ENCODE peak calls at places on chromosome 21, in five cellular contexts. I is sigmoid colon, J is transverse colon, G is tibial nerve, E is stomach. W is an unnamed sample. For H3K4me1, the result is how much of the 10 kb centered on the place peaks cover.

GRCh38 chr21:25107708-25108107 is 499.6 kb downstream of the MRPL39 start:
- DNase-seq in E (no peak), G (no peak), I (no peak), J (no peak), W (no peak)

GRCh38 chr21:17128132-17128531 is 384.7 kb upstream of the CXADR start:
- DNase-seq in I (no peak), J (no peak), E (no peak), G (no peak), W (peak)

GRCh38 chr21:40507978-40508377 is 339.0 kb downstream of the DSCAM start:
- DNase-seq in G (no peak), J (no peak), I (no peak), E (no peak), W (no peak)

GRCh38 chr21:41207401-41208388 is 39.7 kb downstream of the BACE2 start:
- DNase-seq in I (peak), G (peak), J (peak), E (peak), W (no peak)

GRCh38 chr21:31117046-31117916 is 79.0 kb upstream of the KRTAP19-8 start:
- DNase-seq in E (no peak), I (no peak), J (no peak), G (no peak), W (no peak)

GRCh38 chr21:20997633-20998455 is at the start of gene NCAM2:
- DNase-seq in I (peak), G (peak), E (peak), J (peak), W (peak)

GRCh38 chr21:42672699-42673458 is 19.5 kb downstream of the PDE9A start:
- DNase-seq in G (no peak), I (no peak), E (no peak), J (no peak), W (no peak)

GRCh38 chr21:27806261-27806660 is 839.4 kb upstream of the ADAMTS5 start:
- DNase-seq in I (no peak), E (no peak), G (no peak), J (no peak), W (no peak)

GRCh38 chr21:18244721-18245486 is at the start of gene CHODL:
- DNase-seq in E (no peak), G (no peak), J (no peak), I (no peak), W (no peak)

GRCh38 chr21:34884346-34884929 is 164.7 kb downstream of the RUNX1 start:
- DNase-seq in J (no peak), E (no peak), I (no peak), G (no peak), W (no peak)

GRCh38 chr21:42132183-42132582 is 61.1 kb downstream of the UMODL1 start:
- DNase-seq in E (no peak), I (no peak), G (no peak), J (no peak), W (no peak)

GRCh38 chr21:45529785-45530422 is 12.3 kb downstream of the SLC19A1 start:
- DNase-seq in I (peak), J (no peak), G (no peak), E (no peak), W (no peak)

GRCh38 chr21:31235671-31236450 is 108.2 kb downstream of the TIAM1 start:
- DNase-seq in I (no peak), E (no peak), J (no peak), G (no peak), W (no peak)

GRCh38 chr21:46667735-46668380 is 32.4 kb downstream of the PRMT2 start:
- DNase-seq in E (no peak), I (no peak), J (no peak), G (no peak), W (no peak)

GRCh38 chr21:19245188-19245580 is 841.6 kb upstream of the TMPRSS15 start:
- DNase-seq in E (no peak), J (no peak), G (no peak), I (no peak), W (no peak)

GRCh38 chr21:41755258-41755933 is 11.5 kb downstream of the RIPK4 start:
- DNase-seq in J (no peak), G (no peak), E (no peak), I (no peak), W (no peak)

GRCh38 chr21:43343095-43343991 is 83.6 kb downstream of the SIK1 start:
- DNase-seq in E (peak), I (no peak), J (peak), G (no peak), W (no peak)

GRCh38 chr21:38913120-38913975 is 107.6 kb downstream of the ETS2 start:
- DNase-seq in G (peak), I (peak), E (peak), J (peak), W (peak)
- TF ChIP-seq EP300 in G (peak), I (no peak), E (no peak), J (peak), W (no peak)

DNA sequence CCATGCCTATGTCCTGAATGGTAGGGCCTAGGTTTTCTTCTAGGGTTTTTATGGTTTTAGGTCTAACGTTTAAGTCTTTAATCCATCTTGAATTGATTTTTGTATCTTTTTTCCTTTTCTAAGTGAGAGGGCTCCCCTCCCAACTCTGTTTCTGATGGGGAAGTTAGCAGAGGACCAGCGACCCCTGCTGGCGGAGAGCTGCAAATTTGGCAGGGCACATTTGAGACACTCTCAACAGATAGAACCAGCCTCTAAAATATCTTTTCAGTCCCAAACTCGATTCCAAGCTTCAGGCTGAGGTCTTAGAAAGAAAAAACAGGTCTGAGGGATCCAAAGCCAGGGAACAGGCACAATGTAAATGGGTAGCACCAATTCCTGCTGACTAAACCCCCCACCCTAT is 32.5 kb downstream of the LRRC3 start:
- DNase-seq in I (no peak), G (no peak), E (no peak), J (no peak), W (no peak)
- TF ChIP-seq CTCF in I (no peak), G (no peak), E (no peak), J (no peak), W (no peak)

DNA sequence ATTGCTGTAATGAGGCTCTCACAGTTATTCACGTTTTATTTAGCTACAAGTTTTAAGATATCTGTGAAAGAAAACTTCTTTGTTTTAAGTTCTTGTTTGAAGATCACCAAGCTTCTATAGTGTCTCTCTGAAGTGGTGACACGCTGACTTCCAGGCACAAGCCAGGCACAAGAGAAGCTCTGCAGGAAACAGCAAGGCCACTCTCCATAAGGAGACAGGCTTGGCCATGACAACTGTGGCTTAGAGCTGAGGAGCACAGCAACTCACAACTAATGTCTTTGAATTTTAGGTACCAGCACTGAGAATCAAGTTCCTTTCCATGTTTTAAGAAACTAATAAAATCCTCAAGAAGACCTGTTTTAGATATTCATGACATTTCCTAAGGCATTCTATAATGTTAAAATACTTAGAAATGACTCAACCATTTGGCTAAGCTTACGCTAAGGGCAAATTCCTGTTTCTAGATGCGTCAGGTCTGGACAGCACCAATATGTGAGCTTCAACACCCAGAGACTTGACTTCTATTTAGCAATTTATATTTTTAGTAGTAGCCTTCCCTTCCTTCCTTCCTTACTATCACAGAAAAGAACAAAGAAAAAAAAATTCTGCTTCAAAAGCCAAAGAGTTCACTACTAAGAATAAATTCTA is 40.2 kb downstream of the APP start:
- DNase-seq in E (no peak), J (no peak), G (no peak), I (no peak), W (no peak)
- H3K4me1 ChIP-seq in E (under half), J (under half), G (under half), I (under half), W (under half)

GRCh38 chr21:36235058-36235582 is 78.5 kb downstream of the DOP1B start:
- DNase-seq in I (no peak), E (peak), J (no peak), G (no peak), W (no peak)
- TF ChIP-seq EP300 in I (no peak), E (no peak), J (no peak), G (no peak), W (no peak)

GRCh38 chr21:26717146-26717739 is 128.0 kb downstream of the ADAMTS1 start:
- DNase-seq in J (no peak), E (no peak), I (no peak), G (no peak), W (no peak)
- TF ChIP-seq CTCF in J (peak), E (peak), I (no peak), G (peak), W (peak)